ENCODE peak calls at places on chromosomes 13 and 19, in ten cellular contexts. S, K, L, B, I, O, T, F, U and G are unnamed samples.

GRCh38 chr19:18393836-18394235 is 3.6 kb downstream of the LRRC25 start:
- DNase-seq in S (no peak), K (no peak), L (no peak), B (peak), I (no peak), O (no peak), T (peak), F (no peak), U (no peak), G (no peak)

GRCh38 chr13:91372813-91373420 is 25.4 kb downstream of the MIR17HG start:
- DNase-seq in S (no peak), K (no peak), L (no peak), B (peak), I (no peak), O (no peak), T (no peak), F (no peak), U (no peak), G (no peak)

GRCh38 chr13:105773887-105774538 is 761.4 kb downstream of the EFNB2 start:
- DNase-seq in S (no peak), K (no peak), L (peak), B (no peak), I (no peak), O (no peak), T (no peak), F (no peak), U (peak), G (no peak)

GRCh38 chr13:20721058-20721453 is 17.6 kb downstream of the IL17D start:
- DNase-seq in S (no peak), K (no peak), L (no peak), B (no peak), I (no peak), O (no peak), T (no peak), F (no peak), U (no peak), G (no peak)

GRCh38 chr19:5881543-5882299 is 11.4 kb upstream of the FUT5 start:
- DNase-seq in S (no peak), K (no peak), L (peak), B (no peak), I (no peak), O (no peak), T (no peak), F (no peak), U (no peak), G (no peak)

GRCh38 chr19:41265376-41266153 is 1.4 kb downstream of the HNRNPUL1 start:
- DNase-seq in S (no peak), K (no peak), L (no peak), B (no peak), I (no peak), O (no peak), T (no peak), F (peak), U (no peak), G (no peak)

GRCh38 chr19:35714601-35715354 is 3.0 kb upstream of the KMT2B start:
- DNase-seq in S (no peak), K (no peak), L (no peak), B (peak), I (no peak), O (peak), T (no peak), F (peak), U (no peak), G (no peak)

GRCh38 chr19:29858000-29858596 is 46.3 kb downstream of the CCNE1 start:
- DNase-seq in S (no peak), K (no peak), L (no peak), B (no peak), I (no peak), O (peak), T (no peak), F (peak), U (peak), G (no peak)

GRCh38 chr13:48151343-48151742 is 56.4 kb upstream of the MED4 start:
- DNase-seq in S (no peak), K (no peak), L (no peak), B (peak), I (no peak), O (no peak), T (no peak), F (no peak), U (no peak), G (no peak)

GRCh38 chr13:113350065-113350937 is 13.6 kb downstream of the GRTP1 start:
- DNase-seq in S (no peak), K (no peak), L (no peak), B (no peak), I (no peak), O (no peak), T (peak), F (no peak), U (no peak), G (no peak)

GRCh38 chr13:95075506-95075905 is 225.7 kb downstream of the ABCC4 start:
- DNase-seq in S (no peak), K (no peak), L (no peak), B (no peak), I (no peak), O (no peak), T (no peak), F (no peak), U (no peak), G (no peak)

GRCh38 chr19:29918891-29919290 is 23.1 kb upstream of the URI1 start:
- DNase-seq in S (no peak), K (no peak), L (no peak), B (no peak), I (no peak), O (no peak), T (no peak), F (no peak), U (no peak), G (no peak)

GRCh38 chr13:22077205-22077683 is 406.4 kb downstream of the FGF9 start:
- DNase-seq in S (no peak), K (no peak), L (no peak), B (no peak), I (no peak), O (no peak), T (no peak), F (no peak), U (no peak), G (no peak)

GRCh38 chr19:48450863-48451262 is 4.5 kb upstream of the KCNJ14 start:
- DNase-seq in S (no peak), K (no peak), L (no peak), B (no peak), I (no peak), O (no peak), T (no peak), F (no peak), U (no peak), G (no peak)

GRCh38 chr19:2101417-2102335 is 5.0 kb downstream of the IZUMO4 start:
- DNase-seq in S (no peak), K (no peak), L (no peak), B (no peak), I (no peak), O (no peak), T (no peak), F (no peak), U (no peak), G (no peak)

GRCh38 chr13:113802761-113803160 is 43.7 kb downstream of the TMEM255B start:
- DNase-seq in S (no peak), K (no peak), L (no peak), B (no peak), I (no peak), O (no peak), T (peak), F (no peak), U (no peak), G (no peak)

GRCh38 chr19:4742717-4743646 is 19.3 kb upstream of the DPP9 start:
- DNase-seq in S (no peak), K (no peak), L (peak), B (no peak), I (no peak), O (no peak), T (no peak), F (no peak), U (no peak), G (no peak)

GRCh38 chr19:38563475-38563874 is 54.3 kb downstream of the MAP4K1 start:
- DNase-seq in S (no peak), K (no peak), L (no peak), B (no peak), I (no peak), O (no peak), T (no peak), F (no peak), U (no peak), G (no peak)

GRCh38 chr13:98780972-98781869 is 28.7 kb upstream of the SLC15A1 start:
- DNase-seq in S (no peak), K (no peak), L (no peak), B (no peak), I (no peak), O (no peak), T (no peak), F (no peak), U (no peak), G (no peak)

GRCh38 chr19:13887529-13887928 is 10.6 kb downstream of the NANOS3 start:
- DNase-seq in S (no peak), K (no peak), L (no peak), B (peak), I (no peak), O (no peak), T (no peak), F (no peak), U (peak), G (peak)

GRCh38 chr19:15430526-15431120 is 11.8 kb upstream of the AKAP8L start:
- DNase-seq in S (no peak), K (no peak), L (no peak), B (no peak), I (no peak), O (no peak), T (no peak), F (no peak), U (no peak), G (no peak)

GRCh38 chr19:8525401-8525684 is 11.4 kb upstream of the ZNF414 start:
- DNase-seq in S (no peak), K (no peak), L (no peak), B (no peak), I (no peak), O (no peak), T (no peak), F (no peak), U (no peak), G (no peak)